ENCODE peak calls at places on chromosomes 11 and 22, in nine cellular contexts. One of them, this sample, is unnamed. For H3K27me3, the result is how much of the 10 kb centered on the place peaks cover.

GRCh38 chr11:12897390-12897789 is 111.7 kb upstream of the RASSF10 start:
- DNase-seq in hepatocyte: no peak
- DNase-seq in transverse colon: no peak
- DNase-seq in endodermal cell: no peak
- DNase-seq in colonic mucosa: no peak
- DNase-seq in CD8-positive, alpha-beta T cell: no peak
- DNase-seq in IMR-90: no peak
- DNase-seq in cardiac muscle cell: no peak
- DNase-seq in psoas muscle: peak
- DNase-seq in this sample: no peak

GRCh38 chr22:40116496-40117200 is 61.1 kb upstream of the TNRC6B start:
- DNase-seq in hepatocyte: no peak
- DNase-seq in transverse colon: no peak
- DNase-seq in endodermal cell: no peak
- DNase-seq in colonic mucosa: no peak
- DNase-seq in CD8-positive, alpha-beta T cell: peak
- DNase-seq in IMR-90: no peak
- DNase-seq in cardiac muscle cell: no peak
- DNase-seq in psoas muscle: no peak
- DNase-seq in this sample: no peak

GRCh38 chr11:105045897-105046296 is 762 bp upstream of the CARD16 start:
- DNase-seq in hepatocyte: no peak
- DNase-seq in transverse colon: no peak
- DNase-seq in endodermal cell: no peak
- DNase-seq in colonic mucosa: no peak
- DNase-seq in CD8-positive, alpha-beta T cell: no peak
- DNase-seq in IMR-90: no peak
- DNase-seq in cardiac muscle cell: no peak
- DNase-seq in psoas muscle: peak
- DNase-seq in this sample: no peak

GRCh38 chr22:40414306-40414705 is 43.9 kb downstream of the SGSM3 start:
- DNase-seq in hepatocyte: no peak
- DNase-seq in transverse colon: no peak
- DNase-seq in endodermal cell: no peak
- DNase-seq in colonic mucosa: no peak
- DNase-seq in CD8-positive, alpha-beta T cell: no peak
- DNase-seq in IMR-90: peak
- DNase-seq in cardiac muscle cell: no peak
- DNase-seq in psoas muscle: no peak
- DNase-seq in this sample: no peak

GRCh38 chr11:1291295-1292017 is 18.0 kb downstream of the TOLLIP start:
- DNase-seq in hepatocyte: no peak
- DNase-seq in transverse colon: peak
- DNase-seq in endodermal cell: no peak
- DNase-seq in colonic mucosa: no peak
- DNase-seq in CD8-positive, alpha-beta T cell: no peak
- DNase-seq in IMR-90: no peak
- DNase-seq in cardiac muscle cell: no peak
- DNase-seq in psoas muscle: no peak
- DNase-seq in this sample: no peak

GRCh38 chr11:130798801-130799200 is 117.5 kb downstream of the SNX19 start:
- DNase-seq in hepatocyte: no peak
- DNase-seq in transverse colon: no peak
- DNase-seq in endodermal cell: no peak
- DNase-seq in colonic mucosa: no peak
- DNase-seq in CD8-positive, alpha-beta T cell: no peak
- DNase-seq in IMR-90: no peak
- DNase-seq in cardiac muscle cell: no peak
- DNase-seq in psoas muscle: no peak
- DNase-seq in this sample: no peak

GRCh38 chr11:13140028-13140870 is 131.1 kb downstream of the RASSF10 start:
- DNase-seq in hepatocyte: peak
- DNase-seq in transverse colon: peak
- DNase-seq in endodermal cell: no peak
- DNase-seq in colonic mucosa: peak
- DNase-seq in CD8-positive, alpha-beta T cell: no peak
- DNase-seq in IMR-90: peak
- DNase-seq in cardiac muscle cell: peak
- DNase-seq in psoas muscle: no peak
- DNase-seq in this sample: no peak

GRCh38 chr11:57072640-57073039 is 83.9 kb downstream of the OR5AK2 start:
- DNase-seq in hepatocyte: peak
- DNase-seq in transverse colon: no peak
- DNase-seq in endodermal cell: no peak
- DNase-seq in colonic mucosa: no peak
- DNase-seq in CD8-positive, alpha-beta T cell: no peak
- DNase-seq in IMR-90: peak
- DNase-seq in cardiac muscle cell: no peak
- DNase-seq in psoas muscle: no peak
- DNase-seq in this sample: no peak

GRCh38 chr11:35632301-35632700 is 14.0 kb downstream of the FJX1 start:
- DNase-seq in hepatocyte: no peak
- DNase-seq in transverse colon: no peak
- DNase-seq in endodermal cell: no peak
- DNase-seq in colonic mucosa: no peak
- DNase-seq in CD8-positive, alpha-beta T cell: no peak
- DNase-seq in IMR-90: peak
- DNase-seq in cardiac muscle cell: no peak
- DNase-seq in psoas muscle: no peak
- DNase-seq in this sample: no peak

GRCh38 chr11:17328856-17329490 is 22.6 kb upstream of the NCR3LG1 start:
- DNase-seq in hepatocyte: no peak
- DNase-seq in transverse colon: no peak
- DNase-seq in endodermal cell: peak
- DNase-seq in colonic mucosa: no peak
- DNase-seq in CD8-positive, alpha-beta T cell: no peak
- DNase-seq in IMR-90: no peak
- DNase-seq in cardiac muscle cell: no peak
- DNase-seq in psoas muscle: no peak
- DNase-seq in this sample: no peak

GRCh38 chr11:105111145-105111944 is 28.2 kb downstream of the CARD18 start:
- DNase-seq in hepatocyte: no peak
- DNase-seq in transverse colon: no peak
- DNase-seq in endodermal cell: peak
- DNase-seq in colonic mucosa: no peak
- DNase-seq in CD8-positive, alpha-beta T cell: no peak
- DNase-seq in IMR-90: no peak
- DNase-seq in cardiac muscle cell: peak
- DNase-seq in psoas muscle: no peak
- DNase-seq in this sample: no peak

GRCh38 chr11:6414874-6415328 is 4.0 kb downstream of the APBB1 start:
- DNase-seq in hepatocyte: no peak
- DNase-seq in transverse colon: no peak
- DNase-seq in endodermal cell: no peak
- DNase-seq in colonic mucosa: no peak
- DNase-seq in CD8-positive, alpha-beta T cell: no peak
- DNase-seq in IMR-90: no peak
- DNase-seq in cardiac muscle cell: no peak
- DNase-seq in psoas muscle: no peak
- DNase-seq in this sample: no peak

GRCh38 chr11:119263352-119263940 is 53.5 kb downstream of the MCAM start:
- DNase-seq in hepatocyte: no peak
- DNase-seq in transverse colon: no peak
- DNase-seq in endodermal cell: no peak
- DNase-seq in colonic mucosa: no peak
- DNase-seq in CD8-positive, alpha-beta T cell: no peak
- DNase-seq in IMR-90: peak
- DNase-seq in cardiac muscle cell: no peak
- DNase-seq in psoas muscle: no peak
- DNase-seq in this sample: no peak

GRCh38 chr22:45537734-45538181 is 35.1 kb downstream of the FBLN1 start:
- DNase-seq in hepatocyte: peak
- DNase-seq in transverse colon: peak
- DNase-seq in endodermal cell: no peak
- DNase-seq in colonic mucosa: no peak
- DNase-seq in CD8-positive, alpha-beta T cell: no peak
- DNase-seq in IMR-90: peak
- DNase-seq in cardiac muscle cell: no peak
- DNase-seq in psoas muscle: peak
- DNase-seq in this sample: no peak
- TF ChIP-seq CTCF in hepatocyte: no peak
- TF ChIP-seq CTCF in transverse colon: no peak
- TF ChIP-seq CTCF in endodermal cell: no peak
- TF ChIP-seq CTCF in colonic mucosa: no peak
- TF ChIP-seq CTCF in CD8-positive, alpha-beta T cell: no peak
- TF ChIP-seq CTCF in IMR-90: no peak
- TF ChIP-seq CTCF in cardiac muscle cell: no peak
- TF ChIP-seq CTCF in psoas muscle: no peak
- TF ChIP-seq CTCF in this sample: no peak

DNA sequence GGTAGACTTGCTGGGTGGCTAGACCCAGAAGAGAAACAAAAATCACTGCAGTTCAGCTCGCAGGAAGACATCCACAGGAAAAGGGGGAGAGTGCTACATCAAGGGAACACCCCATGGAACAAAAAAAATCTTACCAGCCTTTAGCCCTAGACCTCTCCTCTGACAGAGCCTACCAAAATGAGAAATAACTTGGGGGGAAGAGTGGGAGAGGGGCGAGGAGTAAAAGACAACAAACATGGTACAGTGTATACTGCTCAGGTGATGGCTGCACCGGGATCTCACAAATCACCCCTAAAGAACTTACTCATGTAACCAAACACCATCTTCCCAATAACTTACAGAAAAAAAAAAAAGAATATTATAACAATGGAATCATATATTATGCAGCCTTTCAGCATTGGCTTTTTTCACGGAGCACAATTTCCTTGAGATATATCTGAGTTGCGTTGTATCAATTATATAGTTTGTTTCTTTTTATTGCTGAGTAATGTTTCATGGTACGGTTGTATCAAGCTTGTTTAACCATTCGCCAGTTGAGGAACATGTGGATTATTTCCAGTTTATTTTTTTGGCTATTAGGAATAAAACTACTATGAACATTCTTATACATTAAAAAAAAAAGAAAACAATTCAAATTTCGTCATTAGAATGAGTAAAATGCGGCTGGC is 90.9 kb downstream of the ZNF280B start:
- DNase-seq in hepatocyte: no peak
- DNase-seq in transverse colon: no peak
- DNase-seq in endodermal cell: no peak
- DNase-seq in colonic mucosa: no peak
- DNase-seq in CD8-positive, alpha-beta T cell: no peak
- DNase-seq in IMR-90: no peak
- DNase-seq in cardiac muscle cell: no peak
- DNase-seq in psoas muscle: no peak
- DNase-seq in this sample: no peak
- H3K27me3 ChIP-seq in hepatocyte: half or more
- H3K27me3 ChIP-seq in transverse colon: half or more
- H3K27me3 ChIP-seq in endodermal cell: half or more
- H3K27me3 ChIP-seq in colonic mucosa: under half
- H3K27me3 ChIP-seq in CD8-positive, alpha-beta T cell: under half
- H3K27me3 ChIP-seq in IMR-90: under half
- H3K27me3 ChIP-seq in cardiac muscle cell: under half
- H3K27me3 ChIP-seq in psoas muscle: under half
- H3K27me3 ChIP-seq in this sample: under half

GRCh38 chr11:77883775-77884174 is 62.8 kb downstream of the AAMDC start:
- DNase-seq in hepatocyte: no peak
- DNase-seq in transverse colon: no peak
- DNase-seq in endodermal cell: no peak
- DNase-seq in colonic mucosa: no peak
- DNase-seq in CD8-positive, alpha-beta T cell: no peak
- DNase-seq in IMR-90: peak
- DNase-seq in cardiac muscle cell: no peak
- DNase-seq in psoas muscle: no peak
- DNase-seq in this sample: no peak

GRCh38 chr11:77876045-77876444 is 55.1 kb downstream of the AAMDC start:
- DNase-seq in hepatocyte: no peak
- DNase-seq in transverse colon: no peak
- DNase-seq in endodermal cell: no peak
- DNase-seq in colonic mucosa: no peak
- DNase-seq in CD8-positive, alpha-beta T cell: no peak
- DNase-seq in IMR-90: no peak
- DNase-seq in cardiac muscle cell: no peak
- DNase-seq in psoas muscle: no peak
- DNase-seq in this sample: no peak

GRCh38 chr11:77874206-77874605 is 53.3 kb downstream of the AAMDC start:
- DNase-seq in hepatocyte: no peak
- DNase-seq in transverse colon: no peak
- DNase-seq in endodermal cell: no peak
- DNase-seq in colonic mucosa: no peak
- DNase-seq in CD8-positive, alpha-beta T cell: no peak
- DNase-seq in IMR-90: peak
- DNase-seq in cardiac muscle cell: no peak
- DNase-seq in psoas muscle: no peak
- DNase-seq in this sample: no peak

GRCh38 chr11:77882396-77882795 is 61.5 kb downstream of the AAMDC start:
- DNase-seq in hepatocyte: no peak
- DNase-seq in transverse colon: no peak
- DNase-seq in endodermal cell: no peak
- DNase-seq in colonic mucosa: no peak
- DNase-seq in CD8-positive, alpha-beta T cell: no peak
- DNase-seq in IMR-90: no peak
- DNase-seq in cardiac muscle cell: no peak
- DNase-seq in psoas muscle: no peak
- DNase-seq in this sample: no peak

DNA sequence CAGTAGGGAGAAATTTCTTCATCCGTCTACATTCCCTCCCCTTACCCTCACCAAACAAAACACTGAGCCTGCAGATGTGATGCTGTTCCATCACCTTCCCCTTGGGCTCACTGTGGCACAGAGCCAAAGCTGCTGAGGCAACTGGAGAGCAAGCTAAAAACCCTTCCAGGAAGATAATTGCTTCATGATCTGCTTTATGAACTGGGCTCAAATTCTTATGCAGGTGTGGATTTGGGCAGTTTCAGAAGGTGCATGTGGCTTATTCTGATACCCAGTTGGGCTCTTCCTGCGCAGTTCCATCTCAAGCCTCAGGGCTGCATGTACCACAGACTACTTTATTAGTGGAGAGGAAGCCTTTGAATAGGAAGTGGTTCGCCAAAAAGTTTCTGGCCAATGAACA is 58.3 kb downstream of the AAMDC start:
- DNase-seq in hepatocyte: no peak
- DNase-seq in transverse colon: no peak
- DNase-seq in endodermal cell: no peak
- DNase-seq in colonic mucosa: no peak
- DNase-seq in CD8-positive, alpha-beta T cell: no peak
- DNase-seq in IMR-90: peak
- DNase-seq in cardiac muscle cell: no peak
- DNase-seq in psoas muscle: peak
- DNase-seq in this sample: peak
- TF ChIP-seq CTCF in hepatocyte: no peak
- TF ChIP-seq CTCF in transverse colon: no peak
- TF ChIP-seq CTCF in endodermal cell: no peak
- TF ChIP-seq CTCF in colonic mucosa: no peak
- TF ChIP-seq CTCF in CD8-positive, alpha-beta T cell: no peak
- TF ChIP-seq CTCF in IMR-90: no peak
- TF ChIP-seq CTCF in cardiac muscle cell: no peak
- TF ChIP-seq CTCF in psoas muscle: no peak
- TF ChIP-seq CTCF in this sample: no peak

DNA sequence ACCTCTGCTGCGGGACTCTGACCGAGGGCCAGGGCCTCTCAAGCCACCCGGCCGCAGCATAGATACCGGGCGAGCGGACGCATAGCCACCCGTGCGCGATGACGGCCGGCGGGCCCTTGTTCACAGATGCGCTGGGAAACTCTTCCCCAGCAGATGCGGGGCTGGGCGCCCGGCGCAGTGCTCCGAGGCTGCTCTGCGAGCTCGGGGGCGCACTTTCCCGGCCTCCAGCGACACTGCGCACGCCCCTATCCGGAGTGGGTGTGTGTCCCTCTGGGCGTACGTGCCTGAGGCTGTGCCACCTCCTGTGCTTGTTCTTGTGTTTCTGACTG is 104.7 kb upstream of the E2F8 start:
- DNase-seq in hepatocyte: no peak
- DNase-seq in transverse colon: no peak
- DNase-seq in endodermal cell: peak
- DNase-seq in colonic mucosa: no peak
- DNase-seq in CD8-positive, alpha-beta T cell: no peak
- DNase-seq in IMR-90: no peak
- DNase-seq in cardiac muscle cell: peak
- DNase-seq in psoas muscle: peak
- DNase-seq in this sample: no peak
- H3K27me3 ChIP-seq in hepatocyte: half or more
- H3K27me3 ChIP-seq in transverse colon: half or more
- H3K27me3 ChIP-seq in endodermal cell: half or more
- H3K27me3 ChIP-seq in colonic mucosa: under half
- H3K27me3 ChIP-seq in CD8-positive, alpha-beta T cell: under half
- H3K27me3 ChIP-seq in IMR-90: half or more
- H3K27me3 ChIP-seq in cardiac muscle cell: half or more
- H3K27me3 ChIP-seq in psoas muscle: half or more
- H3K27me3 ChIP-seq in this sample: under half